ENCODE peak calls at places on chromosomes 4 and X, in five cellular contexts. One of them, this sample, is unnamed.

GRCh38 chr4:153649572-153649991 is 34.5 kb upstream of the TLR2 start:
- DNase-seq in endothelial cell: no peak
- DNase-seq in GM23338: peak
- DNase-seq in midbrain: no peak
- DNase-seq in HT-29: peak
- DNase-seq in this sample: no peak

GRCh38 chr4:185019451-185020292 is 1.4 kb downstream of the HELT start:
- DNase-seq in endothelial cell: peak
- DNase-seq in GM23338: peak
- DNase-seq in midbrain: no peak
- DNase-seq in HT-29: no peak
- DNase-seq in this sample: no peak

GRCh38 chrX:24266996-24267395 is 46.9 kb downstream of the SUPT20HL2 start:
- DNase-seq in endothelial cell: no peak
- DNase-seq in GM23338: no peak
- DNase-seq in midbrain: no peak
- DNase-seq in HT-29: no peak
- DNase-seq in this sample: no peak

GRCh38 chr4:1376841-1377605 is 29.2 kb downstream of the NKX1-1 start:
- DNase-seq in endothelial cell: no peak
- DNase-seq in GM23338: peak
- DNase-seq in midbrain: no peak
- DNase-seq in HT-29: no peak
- DNase-seq in this sample: no peak

GRCh38 chr4:174709531-174709930 is 119.5 kb downstream of the GLRA3 start:
- DNase-seq in endothelial cell: no peak
- DNase-seq in GM23338: no peak
- DNase-seq in midbrain: no peak
- DNase-seq in HT-29: no peak
- DNase-seq in this sample: no peak

GRCh38 chr4:63464393-63464792 is 944.9 kb downstream of the TECRL start:
- DNase-seq in endothelial cell: no peak
- DNase-seq in GM23338: no peak
- DNase-seq in midbrain: no peak
- DNase-seq in HT-29: no peak
- DNase-seq in this sample: no peak

GRCh38 chrX:1592863-1593201 is 1.4 kb downstream of the AKAP17A start:
- DNase-seq in endothelial cell: no peak
- DNase-seq in GM23338: no peak
- DNase-seq in midbrain: no peak
- DNase-seq in HT-29: no peak
- DNase-seq in this sample: no peak

GRCh38 chr4:120839624-120839973 is 82.9 kb downstream of the PRDM5 start:
- DNase-seq in endothelial cell: no peak
- DNase-seq in GM23338: no peak
- DNase-seq in midbrain: no peak
- DNase-seq in HT-29: no peak
- DNase-seq in this sample: no peak

GRCh38 chrX:30607155-30607554 is 29.6 kb upstream of the TASL start:
- DNase-seq in endothelial cell: no peak
- DNase-seq in GM23338: no peak
- DNase-seq in midbrain: no peak
- DNase-seq in HT-29: no peak
- DNase-seq in this sample: no peak

GRCh38 chr4:140223056-140223810 is 69.2 kb upstream of the MAML3 start:
- DNase-seq in endothelial cell: no peak
- DNase-seq in GM23338: no peak
- DNase-seq in midbrain: no peak
- DNase-seq in HT-29: no peak
- DNase-seq in this sample: no peak

GRCh38 chr4:73964862-73965611 is 16.8 kb downstream of the PF4 start:
- DNase-seq in endothelial cell: peak
- DNase-seq in GM23338: peak
- DNase-seq in midbrain: no peak
- DNase-seq in HT-29: peak
- DNase-seq in this sample: no peak

GRCh38 chrX:97685753-97686152 is 802.0 kb downstream of the RPA4 start:
- DNase-seq in endothelial cell: peak
- DNase-seq in GM23338: peak
- DNase-seq in midbrain: no peak
- DNase-seq in HT-29: peak
- DNase-seq in this sample: no peak

GRCh38 chr4:158581161-158581560 is 59.5 kb downstream of the RXFP1 start:
- DNase-seq in endothelial cell: no peak
- DNase-seq in GM23338: no peak
- DNase-seq in midbrain: no peak
- DNase-seq in HT-29: no peak
- DNase-seq in this sample: no peak

GRCh38 chr4:158538176-158538575 is 16.5 kb downstream of the RXFP1 start:
- DNase-seq in endothelial cell: no peak
- DNase-seq in GM23338: no peak
- DNase-seq in midbrain: no peak
- DNase-seq in HT-29: no peak
- DNase-seq in this sample: no peak

GRCh38 chr4:71126719-71127118 is 133.3 kb downstream of the DCK start:
- DNase-seq in endothelial cell: no peak
- DNase-seq in GM23338: no peak
- DNase-seq in midbrain: no peak
- DNase-seq in HT-29: peak
- DNase-seq in this sample: no peak

GRCh38 chrX:37753384-37753783 is 26.5 kb upstream of the CYBB start:
- DNase-seq in endothelial cell: no peak
- DNase-seq in GM23338: no peak
- DNase-seq in midbrain: no peak
- DNase-seq in HT-29: no peak
- DNase-seq in this sample: no peak

GRCh38 chr4:98502624-98503023 is 155.8 kb downstream of the TSPAN5 start:
- DNase-seq in endothelial cell: no peak
- DNase-seq in GM23338: no peak
- DNase-seq in midbrain: no peak
- DNase-seq in HT-29: no peak
- DNase-seq in this sample: no peak

GRCh38 chr4:111959202-111959601 is 186.1 kb upstream of the FAM241A start:
- DNase-seq in endothelial cell: no peak
- DNase-seq in GM23338: no peak
- DNase-seq in midbrain: no peak
- DNase-seq in HT-29: peak
- DNase-seq in this sample: no peak

GRCh38 chr4:45692131-45692530 is 431.7 kb downstream of the GABRG1 start:
- DNase-seq in endothelial cell: no peak
- DNase-seq in GM23338: no peak
- DNase-seq in midbrain: no peak
- DNase-seq in HT-29: no peak
- DNase-seq in this sample: no peak

GRCh38 chrX:54807524-54808108 is at the start of gene MAGED2:
- DNase-seq in endothelial cell: peak
- DNase-seq in GM23338: peak
- DNase-seq in midbrain: peak
- DNase-seq in HT-29: peak
- DNase-seq in this sample: peak

GRCh38 chr4:2881431-2881830 is 37.8 kb downstream of the ADD1 start:
- DNase-seq in endothelial cell: no peak
- DNase-seq in GM23338: no peak
- DNase-seq in midbrain: no peak
- DNase-seq in HT-29: no peak
- DNase-seq in this sample: no peak

GRCh38 chr4:154467886-154468285 is 23.7 kb downstream of the DCHS2 start:
- DNase-seq in endothelial cell: no peak
- DNase-seq in GM23338: no peak
- DNase-seq in midbrain: no peak
- DNase-seq in HT-29: no peak
- DNase-seq in this sample: no peak

GRCh38 chr4:1192091-1192492 is 19.7 kb upstream of the SPON2 start:
- DNase-seq in endothelial cell: no peak
- DNase-seq in GM23338: no peak
- DNase-seq in midbrain: peak
- DNase-seq in HT-29: peak
- DNase-seq in this sample: peak

GRCh38 chrX:71616672-71617529 is 1.4 kb downstream of the CXCR3 start:
- DNase-seq in endothelial cell: no peak
- DNase-seq in GM23338: peak
- DNase-seq in midbrain: no peak
- DNase-seq in HT-29: peak
- DNase-seq in this sample: no peak

GRCh38 chr4:107592518-107592917 is 127.5 kb downstream of the PAPSS1 start:
- DNase-seq in endothelial cell: no peak
- DNase-seq in GM23338: no peak
- DNase-seq in midbrain: no peak
- DNase-seq in HT-29: no peak
- DNase-seq in this sample: no peak

This sample was measured in putamen.